ENCODE peak calls at places on chromosomes 12 and 14, in nine cellular contexts. One of them, this sample, is unnamed.

GRCh38 chr12:94148841-94149780 is 734 bp downstream of the PLXNC1 start:
- DNase-seq in A673: no peak
- DNase-seq in G401: peak; percentile 52
- DNase-seq in stimulated activated CD8-positive, alpha-beta memory T cell treated with anti-CD3 and anti-CD28 coated beads, Interleukin-2, amount 100 ng/mL, for 48 hours: peak; percentile 39
- DNase-seq in T follicular helper cell: peak; percentile 12
- DNase-seq in GM06990: peak; percentile 88
- DNase-seq in NCI-H1092: peak; percentile 33
- DNase-seq in psoas muscle: peak; percentile 41
- DNase-seq in stimulated activated CD4-positive, alpha-beta T cell treated with anti-CD3 and anti-CD28 coated beads, Interleukin-2, amount 100 ng/mL, for 48 hours: peak; percentile 30
- DNase-seq in this sample: no peak

GRCh38 chr14:103540816-103541493 is 12.0 kb downstream of the TRMT61A start:
- DNase-seq in A673: no peak
- DNase-seq in G401: no peak
- DNase-seq in stimulated activated CD8-positive, alpha-beta memory T cell treated with anti-CD3 and anti-CD28 coated beads, Interleukin-2, amount 100 ng/mL, for 48 hours: no peak
- DNase-seq in T follicular helper cell: no peak
- DNase-seq in GM06990: peak; percentile 9
- DNase-seq in NCI-H1092: no peak
- DNase-seq in psoas muscle: peak; percentile 24
- DNase-seq in stimulated activated CD4-positive, alpha-beta T cell treated with anti-CD3 and anti-CD28 coated beads, Interleukin-2, amount 100 ng/mL, for 48 hours: no peak
- DNase-seq in this sample: no peak

GRCh38 chr12:97148941-97149559 is 242.0 kb downstream of the NEDD1 start:
- DNase-seq in A673: peak; percentile 64
- DNase-seq in G401: peak; percentile 16
- DNase-seq in stimulated activated CD8-positive, alpha-beta memory T cell treated with anti-CD3 and anti-CD28 coated beads, Interleukin-2, amount 100 ng/mL, for 48 hours: peak; percentile 17
- DNase-seq in T follicular helper cell: peak; percentile 20
- DNase-seq in GM06990: peak; percentile 50
- DNase-seq in NCI-H1092: no peak
- DNase-seq in psoas muscle: peak; percentile 19
- DNase-seq in stimulated activated CD4-positive, alpha-beta T cell treated with anti-CD3 and anti-CD28 coated beads, Interleukin-2, amount 100 ng/mL, for 48 hours: peak; percentile 32
- DNase-seq in this sample: peak; percentile 20

GRCh38 chr12:48813464-48814312 is 4.6 kb upstream of the CACNB3 start:
- DNase-seq in A673: no peak
- DNase-seq in G401: peak; percentile 41
- DNase-seq in stimulated activated CD8-positive, alpha-beta memory T cell treated with anti-CD3 and anti-CD28 coated beads, Interleukin-2, amount 100 ng/mL, for 48 hours: no peak
- DNase-seq in T follicular helper cell: no peak
- DNase-seq in GM06990: no peak
- DNase-seq in NCI-H1092: no peak
- DNase-seq in psoas muscle: no peak
- DNase-seq in stimulated activated CD4-positive, alpha-beta T cell treated with anti-CD3 and anti-CD28 coated beads, Interleukin-2, amount 100 ng/mL, for 48 hours: no peak
- DNase-seq in this sample: no peak

GRCh38 chr14:105395538-105395854 is 2.8 kb upstream of the TEX22 start:
- DNase-seq in A673: no peak
- DNase-seq in G401: no peak
- DNase-seq in stimulated activated CD8-positive, alpha-beta memory T cell treated with anti-CD3 and anti-CD28 coated beads, Interleukin-2, amount 100 ng/mL, for 48 hours: no peak
- DNase-seq in T follicular helper cell: no peak
- DNase-seq in GM06990: peak; percentile 7
- DNase-seq in NCI-H1092: no peak
- DNase-seq in psoas muscle: no peak
- DNase-seq in stimulated activated CD4-positive, alpha-beta T cell treated with anti-CD3 and anti-CD28 coated beads, Interleukin-2, amount 100 ng/mL, for 48 hours: no peak
- DNase-seq in this sample: no peak

GRCh38 chr14:33917664-33918063 is 33.2 kb downstream of the EGLN3 start:
- DNase-seq in A673: no peak
- DNase-seq in G401: no peak
- DNase-seq in stimulated activated CD8-positive, alpha-beta memory T cell treated with anti-CD3 and anti-CD28 coated beads, Interleukin-2, amount 100 ng/mL, for 48 hours: no peak
- DNase-seq in T follicular helper cell: no peak
- DNase-seq in GM06990: no peak
- DNase-seq in NCI-H1092: no peak
- DNase-seq in psoas muscle: no peak
- DNase-seq in stimulated activated CD4-positive, alpha-beta T cell treated with anti-CD3 and anti-CD28 coated beads, Interleukin-2, amount 100 ng/mL, for 48 hours: no peak
- DNase-seq in this sample: no peak

GRCh38 chr14:94401083-94401482 is 12.7 kb upstream of the SERPINA1 start:
- DNase-seq in A673: no peak
- DNase-seq in G401: no peak
- DNase-seq in stimulated activated CD8-positive, alpha-beta memory T cell treated with anti-CD3 and anti-CD28 coated beads, Interleukin-2, amount 100 ng/mL, for 48 hours: no peak
- DNase-seq in T follicular helper cell: no peak
- DNase-seq in GM06990: no peak
- DNase-seq in NCI-H1092: no peak
- DNase-seq in psoas muscle: no peak
- DNase-seq in stimulated activated CD4-positive, alpha-beta T cell treated with anti-CD3 and anti-CD28 coated beads, Interleukin-2, amount 100 ng/mL, for 48 hours: no peak
- DNase-seq in this sample: no peak

GRCh38 chr12:120116792-120117651 is 469 bp upstream of the RAB35 start:
- DNase-seq in A673: peak; percentile 96
- DNase-seq in G401: peak; percentile 90
- DNase-seq in stimulated activated CD8-positive, alpha-beta memory T cell treated with anti-CD3 and anti-CD28 coated beads, Interleukin-2, amount 100 ng/mL, for 48 hours: peak; percentile 98
- DNase-seq in T follicular helper cell: peak; percentile 96
- DNase-seq in GM06990: peak; percentile 96
- DNase-seq in NCI-H1092: peak; percentile 83
- DNase-seq in psoas muscle: peak; percentile 94
- DNase-seq in stimulated activated CD4-positive, alpha-beta T cell treated with anti-CD3 and anti-CD28 coated beads, Interleukin-2, amount 100 ng/mL, for 48 hours: peak; percentile 98
- DNase-seq in this sample: peak; percentile 92

GRCh38 chr12:7310070-7310469 is 6.2 kb downstream of the ACSM4 start:
- DNase-seq in A673: no peak
- DNase-seq in G401: no peak
- DNase-seq in stimulated activated CD8-positive, alpha-beta memory T cell treated with anti-CD3 and anti-CD28 coated beads, Interleukin-2, amount 100 ng/mL, for 48 hours: no peak
- DNase-seq in T follicular helper cell: no peak
- DNase-seq in GM06990: no peak
- DNase-seq in NCI-H1092: no peak
- DNase-seq in psoas muscle: no peak
- DNase-seq in stimulated activated CD4-positive, alpha-beta T cell treated with anti-CD3 and anti-CD28 coated beads, Interleukin-2, amount 100 ng/mL, for 48 hours: no peak
- DNase-seq in this sample: no peak

GRCh38 chr12:2919249-2919648 is 28.6 kb downstream of the TULP3 start:
- DNase-seq in A673: no peak
- DNase-seq in G401: no peak
- DNase-seq in stimulated activated CD8-positive, alpha-beta memory T cell treated with anti-CD3 and anti-CD28 coated beads, Interleukin-2, amount 100 ng/mL, for 48 hours: no peak
- DNase-seq in T follicular helper cell: no peak
- DNase-seq in GM06990: no peak
- DNase-seq in NCI-H1092: no peak
- DNase-seq in psoas muscle: no peak
- DNase-seq in stimulated activated CD4-positive, alpha-beta T cell treated with anti-CD3 and anti-CD28 coated beads, Interleukin-2, amount 100 ng/mL, for 48 hours: no peak
- DNase-seq in this sample: no peak

GRCh38 chr14:103739793-103740501 is 24.3 kb downstream of the ZFYVE21 start:
- DNase-seq in A673: no peak
- DNase-seq in G401: no peak
- DNase-seq in stimulated activated CD8-positive, alpha-beta memory T cell treated with anti-CD3 and anti-CD28 coated beads, Interleukin-2, amount 100 ng/mL, for 48 hours: no peak
- DNase-seq in T follicular helper cell: no peak
- DNase-seq in GM06990: no peak
- DNase-seq in NCI-H1092: no peak
- DNase-seq in psoas muscle: no peak
- DNase-seq in stimulated activated CD4-positive, alpha-beta T cell treated with anti-CD3 and anti-CD28 coated beads, Interleukin-2, amount 100 ng/mL, for 48 hours: no peak
- DNase-seq in this sample: no peak

GRCh38 chr14:103209054-103209453 is 85.8 kb downstream of the TNFAIP2 start:
- DNase-seq in A673: no peak
- DNase-seq in G401: no peak
- DNase-seq in stimulated activated CD8-positive, alpha-beta memory T cell treated with anti-CD3 and anti-CD28 coated beads, Interleukin-2, amount 100 ng/mL, for 48 hours: no peak
- DNase-seq in T follicular helper cell: no peak
- DNase-seq in GM06990: no peak
- DNase-seq in NCI-H1092: no peak
- DNase-seq in psoas muscle: no peak
- DNase-seq in stimulated activated CD4-positive, alpha-beta T cell treated with anti-CD3 and anti-CD28 coated beads, Interleukin-2, amount 100 ng/mL, for 48 hours: no peak
- DNase-seq in this sample: no peak

GRCh38 chr12:15116073-15116472 is 105.1 kb downstream of the RERG start:
- DNase-seq in A673: peak; percentile 2
- DNase-seq in G401: peak; percentile 32
- DNase-seq in stimulated activated CD8-positive, alpha-beta memory T cell treated with anti-CD3 and anti-CD28 coated beads, Interleukin-2, amount 100 ng/mL, for 48 hours: no peak
- DNase-seq in T follicular helper cell: no peak
- DNase-seq in GM06990: no peak
- DNase-seq in NCI-H1092: no peak
- DNase-seq in psoas muscle: no peak
- DNase-seq in stimulated activated CD4-positive, alpha-beta T cell treated with anti-CD3 and anti-CD28 coated beads, Interleukin-2, amount 100 ng/mL, for 48 hours: no peak
- DNase-seq in this sample: no peak

GRCh38 chr14:77268989-77269595 is 1.9 kb downstream of the NGB start:
- DNase-seq in A673: no peak
- DNase-seq in G401: no peak
- DNase-seq in stimulated activated CD8-positive, alpha-beta memory T cell treated with anti-CD3 and anti-CD28 coated beads, Interleukin-2, amount 100 ng/mL, for 48 hours: no peak
- DNase-seq in T follicular helper cell: no peak
- DNase-seq in GM06990: no peak
- DNase-seq in NCI-H1092: no peak
- DNase-seq in psoas muscle: no peak
- DNase-seq in stimulated activated CD4-positive, alpha-beta T cell treated with anti-CD3 and anti-CD28 coated beads, Interleukin-2, amount 100 ng/mL, for 48 hours: no peak
- DNase-seq in this sample: no peak

GRCh38 chr12:24931666-24932405 is 17.1 kb downstream of the BCAT1 start:
- DNase-seq in A673: no peak
- DNase-seq in G401: no peak
- DNase-seq in stimulated activated CD8-positive, alpha-beta memory T cell treated with anti-CD3 and anti-CD28 coated beads, Interleukin-2, amount 100 ng/mL, for 48 hours: no peak
- DNase-seq in T follicular helper cell: no peak
- DNase-seq in GM06990: no peak
- DNase-seq in NCI-H1092: no peak
- DNase-seq in psoas muscle: no peak
- DNase-seq in stimulated activated CD4-positive, alpha-beta T cell treated with anti-CD3 and anti-CD28 coated beads, Interleukin-2, amount 100 ng/mL, for 48 hours: no peak
- DNase-seq in this sample: no peak

This sample was measured in GM18507.